ENCODE peak calls at places on chromosomes 2 and 18, in eight cellular contexts. Z is hepatocyte; N is heart right ventricle; L is CD8-positive, alpha-beta memory T cell; Q is stomach; C is CD4-positive, CD25-positive, alpha-beta regulatory T cell; B is psoas muscle; V is Peyer's patch. T is an unnamed sample.

GRCh38 chr18:29853126-29853525 is 1189.4 kb downstream of the DSC3 start:
- DNase-seq in Z (no peak), N (no peak), L (no peak), Q (no peak), C (no peak), B (no peak), V (no peak), T (no peak)

GRCh38 chr2:25063876-25064660 is 22.2 kb downstream of the EFR3B start:
- DNase-seq in Z (no peak), N (no peak), L (no peak), Q (no peak), C (no peak), B (no peak), V (no peak), T (no peak)

GRCh38 chr2:1972428-1972827 is 228.1 kb upstream of the PXDN start:
- DNase-seq in Z (peak; percentile 68), N (peak; percentile 19), L (no peak), Q (no peak), C (no peak), B (no peak), V (no peak), T (no peak)

GRCh38 chr2:215590353-215590752 is 154.5 kb upstream of the FN1 start:
- DNase-seq in Z (no peak), N (no peak), L (no peak), Q (no peak), C (no peak), B (no peak), V (no peak), T (no peak)

GRCh38 chr18:67574749-67575148 is 58.2 kb upstream of the DSEL start:
- DNase-seq in Z (no peak), N (no peak), L (no peak), Q (no peak), C (no peak), B (no peak), V (no peak), T (no peak)

GRCh38 chr2:234874347-234875046 is 77.3 kb upstream of the SH3BP4 start:
- DNase-seq in Z (no peak), N (no peak), L (no peak), Q (no peak), C (no peak), B (no peak), V (no peak), T (no peak)

GRCh38 chr2:214987261-214987660 is 151.2 kb downstream of the ABCA12 start:
- DNase-seq in Z (no peak), N (no peak), L (no peak), Q (no peak), C (no peak), B (no peak), V (no peak), T (no peak)

GRCh38 chr2:224987733-224988132 is 54.5 kb downstream of the DOCK10 start:
- DNase-seq in Z (no peak), N (no peak), L (no peak), Q (no peak), C (no peak), B (no peak), V (no peak), T (no peak)

GRCh38 chr2:71678874-71679273 is 225.5 kb downstream of the DYSF start:
- DNase-seq in Z (no peak), N (no peak), L (no peak), Q (no peak), C (no peak), B (no peak), V (no peak), T (no peak)

GRCh38 chr2:231393149-231394131 is 2.1 kb upstream of the B3GNT7 start:
- DNase-seq in Z (no peak), N (no peak), L (no peak), Q (no peak), C (no peak), B (no peak), V (no peak), T (no peak)

GRCh38 chr2:149787206-149787605 is 199.6 kb upstream of the MMADHC start:
- DNase-seq in Z (no peak), N (no peak), L (no peak), Q (no peak), C (no peak), B (no peak), V (no peak), T (no peak)

GRCh38 chr18:42001801-42002200 is 46.8 kb downstream of the PIK3C3 start:
- DNase-seq in Z (no peak), N (no peak), L (no peak), Q (no peak), C (no peak), B (no peak), V (no peak), T (no peak)

GRCh38 chr2:231601356-231602229 is 8.9 kb downstream of the TEX44 start:
- DNase-seq in Z (peak; percentile 90), N (peak; percentile 84), L (peak; percentile 57), Q (peak; percentile 92), C (peak; percentile 65), B (peak; percentile 81), V (peak; percentile 88), T (peak; percentile 59)

GRCh38 chr18:74533666-74534065 is 634 bp upstream of the CNDP1 start:
- DNase-seq in Z (no peak), N (no peak), L (no peak), Q (peak; percentile 18), C (no peak), B (no peak), V (peak; percentile 36), T (no peak)

GRCh38 chr2:161046876-161047275 is 113.4 kb upstream of the TANK start:
- DNase-seq in Z (no peak), N (no peak), L (no peak), Q (no peak), C (no peak), B (no peak), V (no peak), T (no peak)

GRCh38 chr2:202429164-202429980 is 53.2 kb downstream of the BMPR2 start:
- DNase-seq in Z (peak; percentile 17), N (no peak), L (no peak), Q (no peak), C (no peak), B (no peak), V (no peak), T (no peak)

GRCh38 chr2:100584811-100585210 is 22.0 kb downstream of the PDCL3 start:
- DNase-seq in Z (no peak), N (no peak), L (no peak), Q (no peak), C (peak; percentile 16), B (no peak), V (no peak), T (no peak)

GRCh38 chr2:237298323-237299118 is 115.4 kb downstream of the COL6A3 start:
- DNase-seq in Z (peak; percentile 80), N (no peak), L (no peak), Q (no peak), C (no peak), B (no peak), V (no peak), T (no peak)

GRCh38 chr18:68803371-68803770 is 5.5 kb downstream of the CCDC102B start:
- DNase-seq in Z (peak; percentile 17), N (peak; percentile 72), L (no peak), Q (peak; percentile 36), C (no peak), B (peak; percentile 40), V (peak; percentile 46), T (no peak)

GRCh38 chr2:213995400-213996105 is 415.3 kb upstream of the VWC2L start:
- DNase-seq in Z (no peak), N (no peak), L (no peak), Q (no peak), C (no peak), B (no peak), V (no peak), T (no peak)

DNA sequence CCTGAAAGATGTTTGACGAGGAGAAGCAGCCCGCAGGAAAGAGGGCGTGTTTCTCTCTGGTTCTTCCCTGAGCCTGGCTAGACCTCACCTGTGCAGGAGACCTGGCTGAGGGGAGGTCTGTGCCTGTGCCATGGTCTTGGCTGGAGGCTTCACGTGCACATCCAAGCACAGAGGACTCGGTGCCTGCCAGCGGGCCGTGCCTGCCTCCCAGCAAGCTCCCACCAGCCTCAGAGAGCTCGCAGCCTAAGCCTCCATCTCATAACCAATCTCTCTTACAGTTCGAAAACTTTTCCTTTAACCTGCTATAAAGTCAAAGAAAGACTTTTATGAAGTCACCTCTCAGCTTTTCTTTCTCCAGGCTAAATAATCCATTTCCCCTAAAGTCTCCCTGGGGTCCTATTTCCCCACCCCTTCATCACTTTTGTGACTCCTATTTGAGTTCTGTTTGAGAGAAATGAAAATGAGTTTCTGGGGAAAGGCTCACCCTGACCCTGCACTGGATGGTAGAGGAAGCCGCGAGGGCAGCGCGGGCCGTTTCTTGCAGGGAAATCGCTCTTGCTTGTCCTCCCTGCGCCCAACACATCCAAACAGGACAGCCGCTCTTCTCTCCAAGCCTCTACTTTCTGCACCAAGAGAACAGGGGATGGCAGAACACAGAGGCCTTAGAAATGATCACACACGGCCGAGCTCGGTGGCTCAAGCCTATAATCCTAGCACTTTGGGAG is 521.0 kb downstream of the SOX11 start:
- DNase-seq in Z (no peak), N (no peak), L (no peak), Q (no peak), C (no peak), B (no peak), V (no peak), T (no peak)
- H3K9me3 ChIP-seq in Z (no peaks in the 10 kb centered on the region), N (no peaks in the 10 kb centered on the region), L (no peaks in the 10 kb centered on the region), Q (no peaks in the 10 kb centered on the region), C (no peaks in the 10 kb centered on the region), B (no peaks in the 10 kb centered on the region), V (no peaks in the 10 kb centered on the region), T (no peaks in the 10 kb centered on the region)

GRCh38 chr2:228447266-228447915 is 265.9 kb upstream of the SPHKAP start:
- DNase-seq in Z (no peak), N (no peak), L (no peak), Q (no peak), C (no peak), B (no peak), V (no peak), T (no peak)

GRCh38 chr2:228446732-228447131 is 265.2 kb upstream of the SPHKAP start:
- DNase-seq in Z (no peak), N (peak; percentile 61), L (no peak), Q (no peak), C (no peak), B (no peak), V (no peak), T (no peak)

GRCh38 chr2:228444156-228444555 is 262.7 kb upstream of the SPHKAP start:
- DNase-seq in Z (no peak), N (no peak), L (no peak), Q (no peak), C (no peak), B (no peak), V (no peak), T (no peak)
- H3K9me3 ChIP-seq in Z (no peaks in the 10 kb centered on the region), N (no peaks in the 10 kb centered on the region), L (no peaks in the 10 kb centered on the region), Q (peaks cover 3% of the 10 kb centered on the region), C (no peaks in the 10 kb centered on the region), B (no peaks in the 10 kb centered on the region), V (no peaks in the 10 kb centered on the region), T (no peaks in the 10 kb centered on the region)

GRCh38 chr18:14935210-14935609 is 187.2 kb downstream of the ANKRD30B start:
- DNase-seq in Z (no peak), N (no peak), L (no peak), Q (no peak), C (no peak), B (no peak), V (no peak), T (no peak)
- H3K9me3 ChIP-seq in Z (no peaks in the 10 kb centered on the region), N (no peaks in the 10 kb centered on the region), L (no peaks in the 10 kb centered on the region), Q (no peaks in the 10 kb centered on the region), C (no peaks in the 10 kb centered on the region), B (no peaks in the 10 kb centered on the region), V (no peaks in the 10 kb centered on the region), T (no peaks in the 10 kb centered on the region)

DNA sequence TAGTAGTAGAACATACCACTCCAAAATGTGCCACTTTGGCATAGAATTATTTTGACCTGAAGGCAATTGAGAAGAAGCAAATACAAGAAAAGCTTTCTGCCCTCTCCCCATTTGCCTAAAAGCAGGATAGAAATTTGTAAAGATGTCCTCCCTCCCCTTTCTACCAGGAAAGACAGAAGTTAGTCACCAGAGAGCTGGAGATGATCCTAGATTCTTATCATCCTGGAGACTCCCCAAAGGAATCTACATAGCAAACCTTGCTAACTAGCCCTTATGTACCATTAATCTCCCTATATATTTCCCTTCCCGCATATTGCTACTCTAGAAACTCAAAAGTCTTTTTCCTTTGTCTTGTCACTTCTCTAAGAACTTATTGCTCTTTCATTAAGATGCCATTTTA is 12.6 kb upstream of the TMEM37 start:
- DNase-seq in Z (no peak), N (no peak), L (no peak), Q (no peak), C (no peak), B (no peak), V (no peak), T (no peak)
- H3K9me3 ChIP-seq in Z (no peaks in the 10 kb centered on the region), N (peaks cover 11% of the 10 kb centered on the region), L (no peaks in the 10 kb centered on the region), Q (no peaks in the 10 kb centered on the region), C (no peaks in the 10 kb centered on the region), B (no peaks in the 10 kb centered on the region), V (no peaks in the 10 kb centered on the region), T (no peaks in the 10 kb centered on the region)

T was measured in T-helper 17 cell.